ENCODE peak calls at places on chromosomes 11 and 22, in nine cellular contexts. K is SJSA1; Q is RWPE1; T is transverse colon; X is aorta; Y is psoas muscle; V is CD4-positive, alpha-beta T cell; C is mesenchymal stem cell; G is esophagus squamous epithelium. R is an unnamed sample.
A peak's percentile ranks its signal among the peaks of the same experiment; 100 is the strongest.

GRCh38 chr11:7672960-7673723 is at the start of gene CYB5R2:
- DNase-seq in V (no peak), K (no peak), T (peak; percentile 81), Q (peak; percentile 51), Y (peak; percentile 82), X (peak; percentile 87), C (peak; percentile 62), G (no peak), R (no peak)

GRCh38 chr11:77141034-77141433 is 13.0 kb downstream of the MYO7A start:
- DNase-seq in T (no peak), K (no peak), C (peak; percentile 40), Y (no peak), Q (no peak), X (no peak), G (no peak), V (no peak), R (no peak)

GRCh38 chr11:84558085-84558905 is 1068.8 kb downstream of the DLG2 start:
- DNase-seq in V (no peak), G (no peak), Y (no peak), Q (peak; percentile 39), X (no peak), C (peak; percentile 48), K (no peak), T (peak; percentile 31), R (peak; percentile 20)

GRCh38 chr22:21443735-21444421 is 23.3 kb upstream of the TMEM191C start:
- DNase-seq in T (no peak), K (peak; percentile 35), V (no peak), C (no peak), Y (no peak), G (no peak), Q (no peak), X (no peak), R (no peak)

GRCh38 chr11:70912226-70912840 is 340.0 kb downstream of the SHANK2 start:
- DNase-seq in G (no peak), Y (no peak), V (no peak), Q (no peak), T (no peak), K (no peak), C (peak; percentile 20), X (no peak), R (no peak)

GRCh38 chr22:36921309-36922096 is 8.1 kb downstream of the CSF2RB start:
- DNase-seq in X (peak; percentile 76), Q (no peak), T (peak; percentile 48), K (no peak), Y (no peak), V (no peak), C (no peak), G (no peak), R (no peak)

GRCh38 chr11:67369275-67369674 is 4.1 kb downstream of the CLCF1 start:
- DNase-seq in V (no peak), K (no peak), C (no peak), Q (no peak), T (no peak), X (no peak), G (no peak), Y (no peak), R (no peak)

GRCh38 chr22:22558071-22558971 is 744 bp downstream of the PRAME start:
- DNase-seq in Y (no peak), G (no peak), X (no peak), V (no peak), K (no peak), T (no peak), C (no peak), Q (no peak), R (no peak)

GRCh38 chr11:84855846-84856245 is 771.3 kb downstream of the DLG2 start:
- DNase-seq in Y (no peak), T (no peak), X (no peak), C (peak; percentile 36), V (no peak), G (no peak), Q (no peak), K (peak; percentile 30), R (no peak)

GRCh38 chr11:86158716-86159669 is 85.6 kb upstream of the EED start:
- DNase-seq in Y (no peak), T (no peak), Q (no peak), G (no peak), V (no peak), C (no peak), X (no peak), K (no peak), R (no peak)

GRCh38 chr11:86160546-86161149 is 83.9 kb upstream of the EED start:
- DNase-seq in X (no peak), C (no peak), V (no peak), G (no peak), K (peak; percentile 44), T (no peak), Q (peak; percentile 45), Y (no peak), R (no peak)

GRCh38 chr11:86162257-86162656 is 82.3 kb upstream of the EED start:
- DNase-seq in G (no peak), Q (no peak), T (peak; percentile 27), X (peak; percentile 80), K (peak; percentile 55), C (peak; percentile 87), V (no peak), Y (peak; percentile 64), R (no peak)

GRCh38 chr11:86164106-86164505 is 80.4 kb upstream of the EED start:
- DNase-seq in T (no peak), V (no peak), Y (no peak), K (no peak), Q (no peak), X (no peak), C (no peak), G (no peak), R (no peak)

GRCh38 chr11:86161373-86162255 is 82.9 kb upstream of the EED start:
- DNase-seq in C (no peak), Q (no peak), T (no peak), K (no peak), V (no peak), G (no peak), Y (no peak), X (no peak), R (no peak)
- H3K27ac ChIP-seq in C (peak overlapping the region; percentile 3), Q (peak overlapping the region; percentile 50), T (peak overlapping the region; percentile 53), K (no peak overlapping the region), V (no peak overlapping the region), G (peak overlapping the region; percentile 35), Y (peak overlapping the region; percentile 13), X (no peak overlapping the region), R (no peak overlapping the region)

GRCh38 chr22:32829451-32829851 is 27.9 kb downstream of the TIMP3 start:
- DNase-seq in T (no peak), X (no peak), C (no peak), Q (no peak), G (no peak), V (no peak), Y (no peak), K (no peak), R (no peak)

GRCh38 chr22:32827061-32827602 is 25.6 kb downstream of the TIMP3 start:
- DNase-seq in Q (no peak), V (no peak), G (no peak), K (no peak), Y (no peak), C (no peak), T (no peak), X (no peak), R (no peak)

GRCh38 chr22:32828150-32828549 is 26.6 kb downstream of the TIMP3 start:
- DNase-seq in Q (no peak), C (peak; percentile 58), Y (no peak), V (no peak), G (no peak), T (no peak), X (no peak), K (no peak), R (no peak)

GRCh38 chr22:32830473-32830872 is 29.0 kb downstream of the TIMP3 start:
- DNase-seq in V (no peak), Q (no peak), T (no peak), Y (peak; percentile 72), X (no peak), K (no peak), G (no peak), C (no peak), R (no peak)

DNA sequence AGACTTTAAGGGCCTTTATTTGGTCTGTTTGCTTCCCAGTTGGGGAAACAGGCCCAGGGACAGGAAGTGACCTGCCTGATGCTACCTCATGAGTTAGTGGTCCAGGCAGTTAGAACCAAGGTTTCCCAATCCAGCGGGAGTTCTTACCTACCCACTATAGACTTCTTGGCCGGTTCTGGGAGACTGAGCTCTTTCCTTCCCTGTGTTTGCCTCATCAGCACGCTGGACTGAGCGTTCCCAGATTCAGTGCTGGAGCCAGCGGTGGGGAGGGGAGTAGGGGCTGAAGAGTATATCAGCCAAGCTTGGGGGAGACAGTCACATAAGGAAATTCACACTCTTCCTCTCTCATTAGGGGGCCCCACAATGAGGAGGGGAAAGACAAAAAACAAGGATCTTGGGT is 27.1 kb downstream of the TIMP3 start:
- DNase-seq in T (no peak), Q (no peak), X (no peak), K (no peak), V (no peak), G (no peak), Y (no peak), C (no peak), R (no peak)
- H3K27ac ChIP-seq in T (peak overlapping the region; percentile 18), Q (no peak overlapping the region), X (no peak overlapping the region), K (no peak overlapping the region), V (no peak overlapping the region), G (peak overlapping the region; percentile 79), Y (no peak overlapping the region), C (no peak overlapping the region), R (no peak overlapping the region)

DNA sequence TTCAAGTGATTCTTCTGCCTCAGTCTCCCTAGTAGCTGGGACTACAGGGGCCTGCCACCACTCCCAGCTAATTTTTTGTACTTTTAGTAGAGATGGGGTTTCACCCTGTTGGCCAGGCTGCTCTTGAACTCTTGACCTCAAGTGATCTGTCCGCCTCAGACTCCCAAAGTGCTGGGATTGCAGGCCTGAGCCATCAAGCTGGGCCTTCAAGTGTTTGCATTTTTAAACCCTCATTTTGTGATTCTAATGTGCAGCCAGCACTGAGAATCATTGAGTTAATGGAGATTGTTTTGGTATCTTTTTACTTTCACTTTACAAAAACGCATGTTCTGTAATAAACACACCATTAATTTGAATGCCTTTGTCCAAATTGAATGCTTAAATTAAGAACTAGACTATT is 3.4 kb downstream of the TYR start:
- DNase-seq in Y (no peak), T (no peak), C (no peak), X (no peak), Q (no peak), G (no peak), V (no peak), K (no peak), R (no peak)
- H3K27ac ChIP-seq in Y (no peak overlapping the region), T (no peak overlapping the region), C (no peak overlapping the region), X (peak overlapping the region; percentile 36), Q (no peak overlapping the region), G (no peak overlapping the region), V (no peak overlapping the region), K (no peak overlapping the region), R (no peak overlapping the region)

DNA sequence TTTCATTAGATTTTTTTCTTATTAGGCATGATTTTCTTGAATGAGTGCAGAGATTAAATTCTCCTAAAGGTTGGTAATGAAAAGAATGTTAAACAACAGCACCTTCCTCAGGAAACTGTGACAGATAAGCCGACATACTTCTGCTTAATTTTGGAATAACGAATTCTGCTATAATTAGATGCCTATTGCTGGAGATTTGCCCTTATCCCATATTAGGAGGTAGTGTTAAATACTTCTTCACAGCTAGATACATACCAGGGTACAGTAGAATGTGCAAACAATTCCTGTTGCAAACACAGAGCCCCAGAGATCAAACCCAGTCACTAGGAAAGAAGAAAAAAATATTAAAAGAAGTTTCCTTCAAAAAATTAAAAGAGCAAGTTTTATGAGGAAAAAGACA is 12.8 kb downstream of the SLC5A12 start:
- DNase-seq in G (no peak), T (no peak), Y (no peak), K (no peak), Q (no peak), V (no peak), C (no peak), X (no peak), R (no peak)
- H3K27ac ChIP-seq in G (no peak overlapping the region), T (no peak overlapping the region), Y (no peak overlapping the region), K (no peak overlapping the region), Q (no peak overlapping the region), V (no peak overlapping the region), C (no peak overlapping the region), X (no peak overlapping the region), R (no peak overlapping the region)

R was measured in Panc1.